ENCODE peak calls at places on chromosomes 4 and X, in six cellular contexts. F is PC-9, O is suprapubic skin, D is kidney epithelial cell, B is uterus, W is ovary. K is an unnamed sample.

GRCh38 chr4:100841911-100842310 is 324.1 kb upstream of the EMCN start:
- DNase-seq in O (no peak), B (no peak), D (no peak), F (no peak), W (no peak), K (no peak)

GRCh38 chr4:8259743-8260430 is 9.7 kb upstream of the HTRA3 start:
- DNase-seq in O (no peak), D (no peak), F (no peak), W (no peak), B (no peak), K (no peak)

GRCh38 chrX:47112316-47112954 is 32.1 kb downstream of the NDUFB11 start:
- DNase-seq in O (no peak), F (no peak), D (no peak), W (no peak), B (no peak), K (peak; percentile 51)

GRCh38 chr4:186934255-186934654 is 210.6 kb upstream of the FAT1 start:
- DNase-seq in D (no peak), B (no peak), O (no peak), W (no peak), F (no peak), K (no peak)

GRCh38 chr4:7389101-7389701 is 45.5 kb downstream of the PSAPL1 start:
- DNase-seq in D (no peak), W (no peak), F (no peak), B (peak; percentile 7), O (no peak), K (peak; percentile 41)

GRCh38 chr4:115841873-115842272 is 728.5 kb upstream of the NDST4 start:
- DNase-seq in F (no peak), O (no peak), B (no peak), W (no peak), D (no peak), K (no peak)

GRCh38 chr4:116926631-116927295 is 158.6 kb downstream of the TRAM1L1 start:
- DNase-seq in F (no peak), W (no peak), D (peak; percentile 7), B (no peak), O (no peak), K (no peak)

GRCh38 chr4:8245879-8246833 is 23.4 kb upstream of the HTRA3 start:
- DNase-seq in D (no peak), B (no peak), F (no peak), W (peak; percentile 10), O (no peak), K (no peak)

GRCh38 chr4:117691572-117692351 is 342.5 kb upstream of the NDST3 start:
- DNase-seq in F (no peak), B (no peak), D (no peak), W (no peak), O (no peak), K (no peak)

GRCh38 chr4:73851293-73851692 is 1.8 kb upstream of the PF4V1 start:
- DNase-seq in D (no peak), O (no peak), F (no peak), W (no peak), B (no peak), K (no peak)

GRCh38 chr4:172683016-172683415 is 485.6 kb upstream of the GALNT7 start:
- DNase-seq in B (no peak), F (no peak), O (no peak), W (no peak), D (no peak), K (no peak)

GRCh38 chr4:48041535-48042137 is 25.1 kb downstream of the NIPAL1 start:
- DNase-seq in F (no peak), O (no peak), B (no peak), W (no peak), D (no peak), K (no peak)

GRCh38 chr4:127686656-127687055 is 43.5 kb upstream of the SLC25A31 start:
- DNase-seq in B (no peak), D (no peak), W (no peak), O (no peak), F (peak; percentile 92), K (no peak)

GRCh38 chrX:104137496-104137895 is 19.3 kb downstream of the SLC25A53 start:
- DNase-seq in D (no peak), B (no peak), W (no peak), O (no peak), F (no peak), K (no peak)

GRCh38 chr4:100984901-100985300 is 362.4 kb downstream of the PPP3CA start:
- DNase-seq in W (no peak), O (no peak), F (no peak), D (peak; percentile 12), B (no peak), K (no peak)

GRCh38 chr4:147368948-147369347 is 111.9 kb upstream of the EDNRA start:
- DNase-seq in W (no peak), D (no peak), B (no peak), F (no peak), O (no peak), K (no peak)

GRCh38 chrX:137565921-137566745 is at the start of gene ZIC3:
- DNase-seq in O (no peak), D (peak; percentile 5), B (peak; percentile 36), W (peak; percentile 33), F (no peak), K (no peak)

GRCh38 chrX:121831601-121832000 is 784.2 kb downstream of the GLUD2 start:
- DNase-seq in D (no peak), W (no peak), O (no peak), B (no peak), F (no peak), K (no peak)

GRCh38 chr4:1169691-1170096 is 2.7 kb downstream of the SPON2 start:
- DNase-seq in O (no peak), B (no peak), W (peak; percentile 21), D (no peak), F (no peak), K (no peak)

GRCh38 chr4:138312536-138312911 is 70.4 kb upstream of the SLC7A11 start:
- DNase-seq in F (no peak), D (no peak), O (no peak), B (no peak), W (no peak), K (no peak)

GRCh38 chr4:81120055-81120454 is 89.5 kb downstream of the BMP3 start:
- DNase-seq in W (no peak), D (no peak), O (no peak), B (no peak), F (no peak), K (no peak)

GRCh38 chrX:132831336-132831973 is 127.0 kb downstream of the HS6ST2 start:
- DNase-seq in B (no peak), D (no peak), F (no peak), W (no peak), O (no peak), K (no peak)

DNA sequence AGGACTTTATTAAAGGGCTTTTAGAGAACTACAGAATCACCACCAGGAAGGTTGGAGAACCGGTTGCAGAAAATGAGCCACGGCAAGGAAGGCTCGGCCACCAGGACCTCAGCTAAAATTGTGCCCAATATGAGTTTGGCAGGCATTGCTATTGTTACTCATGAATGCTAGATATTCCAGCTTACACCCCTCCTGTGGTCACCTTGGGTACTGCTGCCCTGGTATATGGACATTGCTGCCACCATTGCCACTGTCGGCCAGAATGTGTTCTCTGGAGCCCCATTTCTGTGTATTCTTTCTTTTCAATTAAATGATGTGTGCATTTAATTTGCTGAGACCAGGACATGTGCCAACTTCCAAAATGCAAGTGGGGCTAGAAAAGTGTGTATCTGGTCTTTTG is 626.7 kb upstream of the BOD1L1 start:
- DNase-seq in B (no peak), F (no peak), W (no peak), O (no peak), D (no peak), K (peak; percentile 20)
- TF ChIP-seq CTCF in B (no peak), F (peak; percentile 53), W (no peak), O (peak; percentile 67), D (peak; percentile 59), K (peak; percentile 28)

GRCh38 chr4:78787392-78788004 is 11.3 kb downstream of the BMP2K start:
- DNase-seq in W (no peak), B (no peak), D (no peak), O (no peak), F (no peak), K (no peak)

GRCh38 chr4:78784255-78784654 is 8.1 kb downstream of the BMP2K start:
- DNase-seq in D (no peak), B (no peak), F (no peak), O (no peak), W (no peak), K (no peak)

GRCh38 chr4:78788005-78788889 is 12.1 kb downstream of the BMP2K start:
- DNase-seq in F (no peak), B (no peak), O (no peak), W (no peak), D (no peak), K (no peak)
- H3K36me3 ChIP-seq in F (no peaks in the 10 kb centered on the region), B (no peaks in the 10 kb centered on the region), O (no peaks in the 10 kb centered on the region), W (no peaks in the 10 kb centered on the region), D (no peaks in the 10 kb centered on the region), K (no peaks in the 10 kb centered on the region)

GRCh38 chrX:130108647-130109428 is 1.5 kb downstream of the ELF4 start:
- DNase-seq in F (peak; percentile 62), B (no peak), O (no peak), W (no peak), D (no peak), K (no peak)
- TF ChIP-seq CTCF in F (no peak), B (no peak), O (no peak), W (no peak), D (no peak), K (no peak)

GRCh38 chrX:107646736-107647135 is 18.4 kb downstream of the PRPS1 start:
- DNase-seq in B (no peak), D (no peak), F (no peak), W (no peak), O (no peak), K (no peak)
- H3K36me3 ChIP-seq in B (no peaks in the 10 kb centered on the region), D (no peaks in the 10 kb centered on the region), F (peaks cover 27% of the 10 kb centered on the region), W (no peaks in the 10 kb centered on the region), O (peaks cover 3% of the 10 kb centered on the region), K (peaks cover 4% of the 10 kb centered on the region)

DNA sequence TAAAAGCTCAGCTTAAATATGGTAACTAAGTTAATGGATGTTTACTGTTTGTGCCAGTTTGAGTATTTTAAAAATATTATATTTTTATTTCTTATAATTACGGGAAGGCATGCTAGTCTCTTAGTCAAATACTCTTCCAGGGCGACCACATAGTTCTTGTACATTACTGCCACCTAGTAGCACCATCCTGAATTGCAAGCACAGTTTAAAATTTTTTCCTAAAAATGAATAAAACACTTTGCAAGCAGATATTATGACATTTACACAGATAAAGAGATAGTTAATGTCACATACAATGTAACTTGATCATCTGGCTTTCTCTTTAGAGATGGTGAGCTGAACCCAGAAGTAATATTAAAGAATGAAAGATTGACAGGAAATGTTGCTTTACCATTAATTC is 11.5 kb downstream of the NDP start:
- DNase-seq in W (no peak), O (no peak), D (no peak), F (no peak), B (no peak), K (no peak)
- TF ChIP-seq CTCF in W (no peak), O (no peak), D (peak; percentile 15), F (no peak), B (peak; percentile 3), K (no peak)